ENCODE peak calls at places on chromosome 1, in ten cellular contexts. One of them, this sample, is unnamed.

GRCh38 chr1:183180213-183180612 is 5.9 kb upstream of the LAMC2 start:
- DNase-seq in sciatic nerve: no peak
- DNase-seq in NCI-H510A treated with DMSO at 0.1 percent for 48 hours: no peak
- DNase-seq in effector CD4-positive, alpha-beta T cell: no peak
- DNase-seq in H9: no peak
- DNase-seq in T-helper 2 cell: no peak
- DNase-seq in EL: peak; percentile 84
- DNase-seq in hippocampal formation: no peak
- DNase-seq in NB4: no peak
- DNase-seq in caudate nucleus: no peak
- DNase-seq in this sample: no peak

GRCh38 chr1:205172729-205173366 is 38.7 kb downstream of the DSTYK start:
- DNase-seq in sciatic nerve: no peak
- DNase-seq in NCI-H510A treated with DMSO at 0.1 percent for 48 hours: no peak
- DNase-seq in effector CD4-positive, alpha-beta T cell: no peak
- DNase-seq in H9: no peak
- DNase-seq in T-helper 2 cell: no peak
- DNase-seq in EL: peak; percentile 93
- DNase-seq in hippocampal formation: no peak
- DNase-seq in NB4: no peak
- DNase-seq in caudate nucleus: no peak
- DNase-seq in this sample: no peak

GRCh38 chr1:214902636-214903320 is 179.8 kb upstream of the KCNK2 start:
- DNase-seq in sciatic nerve: no peak
- DNase-seq in NCI-H510A treated with DMSO at 0.1 percent for 48 hours: no peak
- DNase-seq in effector CD4-positive, alpha-beta T cell: no peak
- DNase-seq in H9: no peak
- DNase-seq in T-helper 2 cell: no peak
- DNase-seq in EL: peak; percentile 77
- DNase-seq in hippocampal formation: no peak
- DNase-seq in NB4: no peak
- DNase-seq in caudate nucleus: no peak
- DNase-seq in this sample: no peak

GRCh38 chr1:5943373-5944068 is 48.7 kb downstream of the NPHP4 start:
- DNase-seq in sciatic nerve: no peak
- DNase-seq in NCI-H510A treated with DMSO at 0.1 percent for 48 hours: no peak
- DNase-seq in effector CD4-positive, alpha-beta T cell: no peak
- DNase-seq in H9: peak; percentile 7
- DNase-seq in T-helper 2 cell: no peak
- DNase-seq in EL: no peak
- DNase-seq in hippocampal formation: no peak
- DNase-seq in NB4: no peak
- DNase-seq in caudate nucleus: no peak
- DNase-seq in this sample: no peak

GRCh38 chr1:165697491-165697880 is 876 bp downstream of the ALDH9A1 start:
- DNase-seq in sciatic nerve: no peak
- DNase-seq in NCI-H510A treated with DMSO at 0.1 percent for 48 hours: peak; percentile 13
- DNase-seq in effector CD4-positive, alpha-beta T cell: no peak
- DNase-seq in H9: no peak
- DNase-seq in T-helper 2 cell: no peak
- DNase-seq in EL: peak; percentile 40
- DNase-seq in hippocampal formation: no peak
- DNase-seq in NB4: no peak
- DNase-seq in caudate nucleus: no peak
- DNase-seq in this sample: no peak

GRCh38 chr1:215544566-215544965 is 22.5 kb upstream of the KCTD3 start:
- DNase-seq in sciatic nerve: no peak
- DNase-seq in NCI-H510A treated with DMSO at 0.1 percent for 48 hours: no peak
- DNase-seq in effector CD4-positive, alpha-beta T cell: no peak
- DNase-seq in H9: no peak
- DNase-seq in T-helper 2 cell: no peak
- DNase-seq in EL: no peak
- DNase-seq in hippocampal formation: no peak
- DNase-seq in NB4: no peak
- DNase-seq in caudate nucleus: no peak
- DNase-seq in this sample: no peak

GRCh38 chr1:194295690-194296089 is 1109.3 kb upstream of the B3GALT2 start:
- DNase-seq in sciatic nerve: no peak
- DNase-seq in NCI-H510A treated with DMSO at 0.1 percent for 48 hours: peak; percentile 80
- DNase-seq in effector CD4-positive, alpha-beta T cell: peak; percentile 15
- DNase-seq in H9: no peak
- DNase-seq in T-helper 2 cell: no peak
- DNase-seq in EL: peak; percentile 30
- DNase-seq in hippocampal formation: no peak
- DNase-seq in NB4: peak; percentile 46
- DNase-seq in caudate nucleus: no peak
- DNase-seq in this sample: peak; percentile 37

GRCh38 chr1:170337413-170337994 is 191.7 kb downstream of the NTMT2 start:
- DNase-seq in sciatic nerve: no peak
- DNase-seq in NCI-H510A treated with DMSO at 0.1 percent for 48 hours: no peak
- DNase-seq in effector CD4-positive, alpha-beta T cell: no peak
- DNase-seq in H9: no peak
- DNase-seq in T-helper 2 cell: no peak
- DNase-seq in EL: no peak
- DNase-seq in hippocampal formation: no peak
- DNase-seq in NB4: no peak
- DNase-seq in caudate nucleus: no peak
- DNase-seq in this sample: no peak